ENCODE peak calls at places on chromosome 9, in eight cellular contexts. P is CD8-positive, alpha-beta memory T cell; R is caudate nucleus; S is left ventricle myocardium inferior; A is cardiac muscle cell; L is testis; Z is spleen; K is A549. X is an unnamed sample.
A peak's percentile ranks its signal among the peaks of the same experiment; 100 is the strongest.

GRCh38 chr9:133845659-133845947 is 107.5 kb upstream of the SARDH start:
- DNase-seq in Z (no peak), A (no peak), S (no peak), K (no peak), L (no peak), P (no peak), R (no peak), X (no peak)

GRCh38 chr9:99474186-99474585 is 252.1 kb downstream of the SEC61B start:
- DNase-seq in A (no peak), Z (no peak), P (no peak), R (no peak), L (no peak), K (no peak), S (peak; percentile 25), X (no peak)

GRCh38 chr9:16664211-16664610 is 206.3 kb downstream of the BNC2 start:
- DNase-seq in L (no peak), A (no peak), Z (no peak), P (no peak), R (no peak), K (no peak), S (no peak), X (no peak)

GRCh38 chr9:108136646-108137045 is 647.1 kb upstream of the KLF4 start:
- DNase-seq in L (peak; percentile 25), R (no peak), A (peak; percentile 30), Z (no peak), P (no peak), S (no peak), K (no peak), X (no peak)

GRCh38 chr9:78297672-78297961 is 692 bp downstream of the PSAT1 start:
- DNase-seq in K (no peak), P (no peak), S (no peak), L (peak; percentile 23), R (no peak), A (peak; percentile 27), Z (no peak), X (peak; percentile 5)

GRCh38 chr9:134168731-134169130 is 4.4 kb upstream of the RNU6ATAC start:
- DNase-seq in P (no peak), Z (no peak), R (no peak), S (no peak), K (no peak), A (no peak), L (no peak), X (no peak)

GRCh38 chr9:92631452-92632211 is 38.3 kb downstream of the IPPK start:
- DNase-seq in A (no peak), K (no peak), R (no peak), Z (no peak), L (peak; percentile 12), S (no peak), P (no peak), X (no peak)

GRCh38 chr9:131394464-131395026 is 659 bp downstream of the PRRC2B start:
- DNase-seq in Z (peak; percentile 89), L (peak; percentile 60), A (peak; percentile 54), R (peak; percentile 24), S (peak; percentile 57), P (peak; percentile 68), K (no peak), X (no peak)

GRCh38 chr9:133850937-133851336 is 112.8 kb upstream of the SARDH start:
- DNase-seq in R (no peak), S (no peak), Z (no peak), L (no peak), A (no peak), K (no peak), P (no peak), X (no peak)

GRCh38 chr9:97979778-97980478 is 3.2 kb upstream of the ANP32B start:
- DNase-seq in L (no peak), A (no peak), R (no peak), P (no peak), Z (no peak), K (no peak), S (no peak), X (no peak)

GRCh38 chr9:19404278-19405075 is 4.3 kb upstream of the ACER2 start:
- DNase-seq in S (no peak), L (no peak), R (no peak), A (no peak), K (no peak), P (no peak), Z (no peak), X (peak; percentile 94)

GRCh38 chr9:116157436-116158138 is 4.0 kb downstream of the PAPPA start:
- DNase-seq in A (peak; percentile 66), P (no peak), L (no peak), Z (no peak), R (no peak), S (no peak), K (peak; percentile 65), X (no peak)

GRCh38 chr9:137074657-137075274 is 2.6 kb upstream of the UAP1L1 start:
- DNase-seq in A (no peak), S (no peak), L (no peak), K (no peak), R (no peak), P (no peak), Z (peak; percentile 82), X (no peak)
- H3K27ac ChIP-seq in A (no peak overlapping the region), S (no peak overlapping the region), L (no peak overlapping the region), K (no peak overlapping the region), R (no peak overlapping the region), P (no peak overlapping the region), Z (no peak overlapping the region), X (no peak overlapping the region)

GRCh38 chr9:34374339-34374738 is 2.4 kb downstream of the MYORG start:
- DNase-seq in P (no peak), S (no peak), Z (no peak), A (no peak), R (no peak), L (no peak), K (no peak), X (no peak)
- H3K27ac ChIP-seq in P (no peak overlapping the region), S (no peak overlapping the region), Z (no peak overlapping the region), A (no peak overlapping the region), R (no peak overlapping the region), L (no peak overlapping the region), K (no peak overlapping the region), X (no peak overlapping the region)

GRCh38 chr9:88258012-88258411 is 119.7 kb upstream of the SPATA31C2 start:
- DNase-seq in L (peak; percentile 46), K (no peak), R (no peak), S (peak; percentile 26), Z (no peak), P (no peak), A (peak; percentile 79), X (no peak)
- H3K27ac ChIP-seq in L (no peak overlapping the region), K (no peak overlapping the region), R (no peak overlapping the region), S (no peak overlapping the region), Z (no peak overlapping the region), P (no peak overlapping the region), A (peak overlapping the region; percentile 4), X (no peak overlapping the region)

DNA sequence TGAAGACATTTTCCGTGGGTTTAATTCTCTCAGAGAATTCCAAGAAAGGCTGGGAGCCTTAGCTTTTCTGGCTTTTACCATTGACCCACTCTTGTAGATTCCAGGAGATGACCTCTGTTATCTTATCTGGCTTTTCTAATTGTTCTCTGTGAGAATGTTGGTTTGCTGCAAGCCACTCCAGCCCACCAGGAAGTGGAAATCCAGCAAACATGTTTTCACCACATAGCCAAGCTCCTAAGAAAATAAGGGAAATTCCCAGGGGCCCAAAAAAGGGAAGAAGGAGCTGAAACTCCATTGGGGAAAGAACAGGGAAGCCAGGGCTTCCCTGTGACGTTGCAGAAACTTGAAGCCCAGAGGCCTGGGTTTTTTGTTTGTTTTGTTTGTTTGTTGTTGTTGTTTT is 19.7 kb downstream of the GPR107 start:
- DNase-seq in A (peak; percentile 87), Z (no peak), P (no peak), K (no peak), L (no peak), S (no peak), R (no peak), X (no peak)
- H3K27ac ChIP-seq in A (peak overlapping the region; percentile 93), Z (no peak overlapping the region), P (no peak overlapping the region), K (no peak overlapping the region), L (peak overlapping the region; percentile 16), S (peak overlapping the region; percentile 71), R (no peak overlapping the region), X (no peak overlapping the region)

DNA sequence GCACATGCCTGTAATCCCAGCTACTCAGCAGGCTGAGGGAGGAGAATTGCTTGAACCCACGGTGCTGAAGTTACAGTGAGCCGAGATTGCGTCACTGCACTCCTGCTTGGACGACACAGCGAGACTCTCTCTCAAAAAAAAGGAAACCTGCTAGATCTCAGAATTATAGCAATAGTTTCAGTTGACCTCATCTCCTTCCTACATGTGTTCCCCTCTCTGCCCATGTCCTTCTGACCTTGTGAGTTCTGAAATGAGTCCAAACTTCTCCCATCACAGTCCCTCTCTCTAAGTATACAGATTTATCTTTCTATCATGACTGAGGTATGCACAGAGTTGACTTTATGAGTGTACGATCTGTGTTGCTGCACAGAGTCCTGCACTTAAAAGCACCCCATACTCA is 44.6 kb upstream of the SHOC1 start:
- DNase-seq in R (no peak), P (no peak), L (no peak), Z (peak; percentile 79), A (peak; percentile 71), S (no peak), K (no peak), X (no peak)
- H3K27ac ChIP-seq in R (no peak overlapping the region), P (no peak overlapping the region), L (no peak overlapping the region), Z (peak overlapping the region; percentile 28), A (no peak overlapping the region), S (no peak overlapping the region), K (peak overlapping the region; percentile 13), X (no peak overlapping the region)

GRCh38 chr9:82488702-82489578 is 500.4 kb downstream of the SPATA31D1 start:
- DNase-seq in Z (no peak), P (no peak), S (no peak), R (no peak), L (no peak), K (no peak), A (peak; percentile 87), X (peak; percentile 4)
- H3K27ac ChIP-seq in Z (no peak overlapping the region), P (no peak overlapping the region), S (peak overlapping the region; percentile 85), R (peak overlapping the region; percentile 79), L (no peak overlapping the region), K (no peak overlapping the region), A (no peak overlapping the region), X (peak overlapping the region; percentile 80)

DNA sequence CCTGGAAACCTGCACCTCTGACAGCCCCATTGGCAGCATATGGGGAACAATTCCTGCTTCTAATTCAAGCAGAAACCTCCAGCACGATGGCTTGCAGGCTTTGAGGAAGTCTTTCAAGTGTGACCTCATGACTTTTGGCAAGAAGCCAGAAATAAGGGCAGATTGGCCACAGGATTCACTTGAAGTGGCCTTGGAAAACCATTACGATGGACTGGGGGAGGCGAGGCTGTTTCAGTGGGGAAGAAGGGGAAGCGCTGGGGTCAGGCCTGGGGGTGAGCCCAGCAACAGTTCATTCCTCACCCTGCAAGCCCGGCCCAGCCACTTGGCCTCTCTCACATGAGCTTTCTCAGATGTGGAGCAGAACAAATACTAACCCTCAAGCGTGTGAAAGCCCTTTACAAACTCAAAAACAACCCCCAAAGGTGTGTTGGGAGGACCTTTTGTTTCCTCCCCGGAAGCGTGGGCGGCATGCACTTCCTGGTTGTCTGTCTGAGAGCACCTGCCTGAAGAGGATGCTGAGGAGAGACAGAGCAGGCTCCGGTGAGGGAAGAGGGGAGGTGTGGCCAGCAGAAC is 26.9 kb upstream of the EEIG1 start:
- DNase-seq in A (peak; percentile 68), S (peak; percentile 29), K (no peak), P (peak; percentile 96), L (peak; percentile 50), Z (peak; percentile 96), R (no peak), X (no peak)
- H3K27ac ChIP-seq in A (peak overlapping the region; percentile 60), S (peak overlapping the region; percentile 12), K (peak overlapping the region; percentile 91), P (peak overlapping the region; percentile 53), L (no peak overlapping the region), Z (peak overlapping the region; percentile 81), R (no peak overlapping the region), X (no peak overlapping the region)

GRCh38 chr9:127962278-127962677 is 18.5 kb downstream of the EEIG1 start:
- DNase-seq in Z (no peak), P (no peak), A (no peak), S (no peak), L (no peak), R (no peak), K (no peak), X (no peak)
- H3K27ac ChIP-seq in Z (no peak overlapping the region), P (no peak overlapping the region), A (peak overlapping the region; percentile 25), S (peak overlapping the region; percentile 91), L (peak overlapping the region; percentile 86), R (peak overlapping the region; percentile 11), K (peak overlapping the region; percentile 98), X (no peak overlapping the region)

X was measured in keratinocyte.